ENCODE peak calls at places on chromosome 20, in seven cellular contexts. One of them, this sample, is unnamed.

GRCh38 chr20:57476073-57476526 is 48.8 kb downstream of the CTCFL start:
- DNase-seq in hepatocyte: no peak
- DNase-seq in GOT3: no peak
- DNase-seq in kidney: peak
- DNase-seq in iris pigment epithelial cell: no peak
- DNase-seq in effector memory CD8-positive, alpha-beta T cell: no peak
- DNase-seq in ELR: no peak
- DNase-seq in this sample: peak

GRCh38 chr20:38766071-38766470 is 17.8 kb downstream of the ACTR5 start:
- DNase-seq in kidney: no peak
- DNase-seq in effector memory CD8-positive, alpha-beta T cell: no peak
- DNase-seq in ELR: no peak
- DNase-seq in GOT3: no peak
- DNase-seq in iris pigment epithelial cell: no peak
- DNase-seq in hepatocyte: no peak
- DNase-seq in this sample: no peak

GRCh38 chr20:49809803-49810359 is 2.7 kb upstream of the SLC9A8 start:
- DNase-seq in effector memory CD8-positive, alpha-beta T cell: no peak
- DNase-seq in iris pigment epithelial cell: no peak
- DNase-seq in hepatocyte: no peak
- DNase-seq in GOT3: no peak
- DNase-seq in kidney: no peak
- DNase-seq in ELR: no peak
- DNase-seq in this sample: no peak

GRCh38 chr20:5612476-5613291 is 137.5 kb upstream of the SHLD1 start:
- DNase-seq in hepatocyte: no peak
- DNase-seq in ELR: peak
- DNase-seq in kidney: no peak
- DNase-seq in GOT3: no peak
- DNase-seq in effector memory CD8-positive, alpha-beta T cell: no peak
- DNase-seq in iris pigment epithelial cell: peak
- DNase-seq in this sample: peak

GRCh38 chr20:53040678-53041674 is 68.8 kb downstream of the TSHZ2 start:
- DNase-seq in iris pigment epithelial cell: no peak
- DNase-seq in effector memory CD8-positive, alpha-beta T cell: no peak
- DNase-seq in GOT3: no peak
- DNase-seq in ELR: no peak
- DNase-seq in hepatocyte: no peak
- DNase-seq in kidney: no peak
- DNase-seq in this sample: no peak

GRCh38 chr20:44629542-44629941 is 22.0 kb downstream of the ADA start:
- DNase-seq in iris pigment epithelial cell: no peak
- DNase-seq in ELR: no peak
- DNase-seq in kidney: no peak
- DNase-seq in effector memory CD8-positive, alpha-beta T cell: no peak
- DNase-seq in GOT3: no peak
- DNase-seq in hepatocyte: no peak
- DNase-seq in this sample: no peak

GRCh38 chr20:50762435-50763201 is 31.2 kb downstream of the PARD6B start:
- DNase-seq in ELR: peak
- DNase-seq in iris pigment epithelial cell: peak
- DNase-seq in effector memory CD8-positive, alpha-beta T cell: no peak
- DNase-seq in kidney: peak
- DNase-seq in GOT3: peak
- DNase-seq in hepatocyte: peak
- DNase-seq in this sample: peak

GRCh38 chr20:21559305-21559704 is 45.4 kb upstream of the NKX2-2 start:
- DNase-seq in ELR: no peak
- DNase-seq in hepatocyte: no peak
- DNase-seq in kidney: no peak
- DNase-seq in effector memory CD8-positive, alpha-beta T cell: no peak
- DNase-seq in iris pigment epithelial cell: no peak
- DNase-seq in GOT3: no peak
- DNase-seq in this sample: no peak

GRCh38 chr20:4165984-4166725 is 150.8 kb upstream of the RNF24 start:
- DNase-seq in hepatocyte: no peak
- DNase-seq in GOT3: no peak
- DNase-seq in kidney: no peak
- DNase-seq in iris pigment epithelial cell: no peak
- DNase-seq in ELR: no peak
- DNase-seq in effector memory CD8-positive, alpha-beta T cell: no peak
- DNase-seq in this sample: no peak

GRCh38 chr20:59020938-59021551 is 1.8 kb downstream of the TUBB1 start:
- DNase-seq in effector memory CD8-positive, alpha-beta T cell: no peak
- DNase-seq in GOT3: no peak
- DNase-seq in kidney: no peak
- DNase-seq in ELR: peak
- DNase-seq in hepatocyte: no peak
- DNase-seq in iris pigment epithelial cell: peak
- DNase-seq in this sample: peak

GRCh38 chr20:44407402-44408184 is 52.1 kb downstream of the HNF4A start:
- DNase-seq in GOT3: no peak
- DNase-seq in iris pigment epithelial cell: peak
- DNase-seq in kidney: no peak
- DNase-seq in ELR: peak
- DNase-seq in effector memory CD8-positive, alpha-beta T cell: no peak
- DNase-seq in hepatocyte: peak
- DNase-seq in this sample: peak

GRCh38 chr20:4067600-4068261 is 52.4 kb upstream of the RNF24 start:
- DNase-seq in ELR: peak
- DNase-seq in GOT3: no peak
- DNase-seq in kidney: no peak
- DNase-seq in iris pigment epithelial cell: peak
- DNase-seq in effector memory CD8-positive, alpha-beta T cell: no peak
- DNase-seq in hepatocyte: no peak
- DNase-seq in this sample: peak

GRCh38 chr20:37071481-37071911 is 24.3 kb downstream of the RBL1 start:
- DNase-seq in effector memory CD8-positive, alpha-beta T cell: peak
- DNase-seq in ELR: peak
- DNase-seq in kidney: no peak
- DNase-seq in hepatocyte: no peak
- DNase-seq in iris pigment epithelial cell: peak
- DNase-seq in GOT3: no peak
- DNase-seq in this sample: no peak